ENCODE peak calls at places on chromosomes 4 and X, in four cellular contexts. Q is BJ, Y is neural progenitor cell, J is mucosa of descending colon. K is an unnamed sample.

GRCh38 chr4:177118596-177118995 is 191.1 kb upstream of the NEIL3 start:
- DNase-seq in Q (peak), Y (no peak), J (no peak), K (no peak)

GRCh38 chr4:88881227-88881569 is 175.8 kb downstream of the FAM13A start:
- DNase-seq in Q (no peak), Y (no peak), J (no peak), K (no peak)

GRCh38 chr4:185127021-185127925 is 15.8 kb upstream of the SLC25A4 start:
- DNase-seq in Q (no peak), Y (peak), J (no peak), K (peak)

GRCh38 chr4:77662396-77662795 is 56.8 kb downstream of the CXCL13 start:
- DNase-seq in Q (no peak), Y (no peak), J (no peak), K (no peak)

GRCh38 chr4:105666693-105667092 is 41.8 kb downstream of the INTS12 start:
- DNase-seq in Q (no peak), Y (peak), J (no peak), K (peak)

GRCh38 chr4:26452565-26453531 is 37.4 kb downstream of the CCKAR start:
- DNase-seq in Q (no peak), Y (no peak), J (no peak), K (no peak)

GRCh38 chr4:78432896-78433295 is 118.7 kb upstream of the ANXA3 start:
- DNase-seq in Q (peak), Y (peak), J (no peak), K (no peak)

GRCh38 chrX:44183329-44183728 is 160.1 kb downstream of the EFHC2 start:
- DNase-seq in Q (no peak), Y (no peak), J (no peak), K (no peak)

GRCh38 chr4:55635282-55635681 is 816 bp downstream of the NMU start:
- DNase-seq in Q (no peak), Y (peak), J (no peak), K (no peak)

GRCh38 chr4:55637272-55637820 is 1.2 kb upstream of the NMU start:
- DNase-seq in Q (no peak), Y (peak), J (no peak), K (no peak)

GRCh38 chr4:55634417-55635128 is 1.5 kb downstream of the NMU start:
- DNase-seq in Q (no peak), Y (no peak), J (no peak), K (no peak)

GRCh38 chr4:55636622-55636999 is 513 bp upstream of the NMU start:
- DNase-seq in Q (no peak), Y (peak), J (no peak), K (no peak)

DNA sequence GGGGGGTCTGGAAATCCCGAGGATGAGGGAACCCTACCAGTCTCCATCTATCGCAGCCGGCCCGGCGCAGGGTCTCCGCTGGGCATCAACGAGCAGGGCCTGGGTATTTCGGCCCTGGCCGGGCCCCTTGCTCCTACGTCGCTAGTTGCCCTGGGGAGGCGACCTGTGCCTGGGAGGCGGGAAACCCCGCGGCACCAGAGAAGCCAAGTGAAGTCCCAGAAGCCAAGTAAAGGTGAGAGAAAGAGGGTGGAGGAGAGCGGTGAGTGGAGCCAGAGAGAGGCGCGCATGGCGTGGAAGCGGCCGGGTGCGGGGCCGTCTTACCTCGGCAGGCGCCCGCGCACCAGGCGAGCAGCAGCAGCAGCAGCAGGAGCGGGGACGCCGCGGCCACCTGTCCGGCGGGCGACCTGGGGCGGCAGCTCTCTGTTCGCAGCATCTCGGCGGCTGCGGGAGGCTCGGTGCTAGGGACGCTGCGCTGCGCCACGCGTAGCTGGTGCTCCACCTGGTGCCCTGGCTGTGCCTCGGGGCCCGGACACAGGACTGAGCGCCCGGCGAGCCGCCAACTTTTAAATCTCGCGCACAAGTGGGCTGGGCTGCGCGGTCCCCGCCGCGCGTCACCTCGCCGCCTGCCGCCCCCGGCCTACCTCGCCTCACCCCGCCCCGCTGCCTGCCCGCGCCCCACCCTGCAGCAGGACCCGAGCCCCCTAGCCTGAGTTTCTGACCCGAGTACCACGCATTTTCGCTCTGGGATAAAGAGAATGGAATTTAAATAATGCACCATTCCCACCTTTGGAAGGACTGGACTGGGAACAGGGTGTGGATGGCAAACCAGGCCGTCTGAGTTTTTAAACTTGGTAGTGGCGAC is at the start of gene NMU:
- DNase-seq in Q (no peak), Y (peak), J (peak), K (peak)
- TF ChIP-seq CTCF in Q (no peak), Y (peak), J (no peak), K (peak)

DNA sequence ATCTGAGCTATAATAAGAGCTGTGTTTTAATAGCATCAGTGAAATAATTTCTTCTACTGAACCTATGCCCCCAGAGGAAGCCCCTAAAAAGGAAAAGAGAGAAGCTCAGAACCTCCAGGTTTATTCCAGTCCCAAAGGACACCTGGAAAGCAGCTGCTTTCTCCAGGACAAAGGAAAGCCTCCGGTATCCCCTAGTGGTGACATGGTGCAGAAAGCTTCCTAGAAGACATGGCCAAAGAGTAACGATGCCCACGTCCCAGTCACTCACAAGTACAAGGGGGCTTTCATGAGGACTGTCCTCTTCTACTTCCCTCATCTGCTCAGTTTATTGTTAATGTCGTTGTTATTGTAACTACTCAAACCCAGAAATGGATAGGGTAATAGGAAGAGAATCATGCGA is 343.9 kb downstream of the UNC5C start:
- DNase-seq in Q (no peak), Y (peak), J (no peak), K (no peak)
- TF ChIP-seq CTCF in Q (peak), Y (peak), J (no peak), K (no peak)

GRCh38 chr4:120871173-120871572 is 51.4 kb downstream of the PRDM5 start:
- DNase-seq in Q (no peak), Y (no peak), J (no peak), K (no peak)

GRCh38 chr4:120869511-120870278 is 52.8 kb downstream of the PRDM5 start:
- DNase-seq in Q (no peak), Y (no peak), J (no peak), K (no peak)

GRCh38 chr4:120873554-120873953 is 49.0 kb downstream of the PRDM5 start:
- DNase-seq in Q (no peak), Y (no peak), J (no peak), K (no peak)

GRCh38 chr4:120865985-120866384 is 56.5 kb downstream of the PRDM5 start:
- DNase-seq in Q (no peak), Y (peak), J (no peak), K (no peak)

GRCh38 chr4:120870279-120870673 is 52.2 kb downstream of the PRDM5 start:
- DNase-seq in Q (no peak), Y (peak), J (no peak), K (no peak)
- TF ChIP-seq CTCF in Q (no peak), Y (peak), J (no peak), K (no peak)

DNA sequence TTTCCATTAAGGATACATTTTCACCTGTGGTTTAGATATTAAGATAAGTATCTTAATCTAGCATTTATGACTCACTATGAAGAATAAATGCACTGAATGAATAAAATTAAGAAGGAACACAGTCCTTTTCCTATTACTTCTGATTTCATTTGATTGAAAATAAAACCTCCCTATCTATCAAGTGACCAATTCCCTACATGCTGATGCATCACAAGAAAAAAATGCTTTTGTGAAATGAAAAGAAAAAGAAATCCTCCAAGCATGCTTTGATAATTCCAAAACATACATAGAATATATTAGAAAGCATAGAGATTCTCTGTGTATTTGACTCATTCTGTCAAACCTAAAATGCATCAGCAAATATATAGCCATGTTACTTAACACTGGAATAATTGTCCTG is 37.1 kb downstream of the PCDH10 start:
- DNase-seq in Q (no peak), Y (no peak), J (no peak), K (no peak)
- TF ChIP-seq CTCF in Q (no peak), Y (no peak), J (no peak), K (no peak)

DNA sequence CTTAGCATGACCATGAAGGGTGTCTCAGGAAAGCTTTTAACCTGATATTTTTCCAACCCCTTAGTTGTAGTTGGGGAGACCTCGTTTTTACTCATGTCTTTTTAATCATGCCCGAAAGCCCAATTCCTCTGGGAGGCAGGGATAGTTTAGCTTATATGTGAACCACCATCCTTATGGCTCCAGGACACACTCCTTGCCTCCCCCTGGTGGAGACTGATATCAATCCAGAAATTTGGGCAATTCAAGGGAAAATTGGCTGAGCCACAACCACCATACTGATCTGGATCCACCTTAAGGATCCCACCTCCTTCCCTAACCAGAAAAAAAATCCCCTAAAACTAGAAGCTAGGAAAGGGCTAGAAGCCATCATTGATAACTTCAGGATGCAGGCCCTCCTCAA is 13.4 kb upstream of the COL25A1 start:
- DNase-seq in Q (no peak), Y (no peak), J (no peak), K (no peak)
- TF ChIP-seq CTCF in Q (peak), Y (no peak), J (no peak), K (no peak)

DNA sequence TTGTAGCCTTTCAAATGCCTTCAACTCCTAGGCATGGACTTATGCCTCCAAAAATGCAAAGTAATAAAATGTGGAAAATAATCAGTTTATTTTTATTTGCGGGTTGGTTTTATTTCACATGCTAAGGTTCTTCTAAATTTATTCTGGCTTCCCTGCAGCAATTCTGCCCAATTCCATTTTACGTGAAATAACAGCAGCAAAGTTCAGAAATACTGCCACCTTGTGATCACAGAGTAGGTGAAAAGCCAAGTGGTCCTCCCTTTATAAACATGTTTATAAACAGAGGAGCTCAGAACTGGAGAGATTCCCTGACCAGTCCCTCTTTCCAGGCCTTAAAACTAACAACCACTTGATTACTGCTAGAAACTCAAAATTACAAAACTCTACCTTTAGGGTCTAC is 14.7 kb upstream of the DCHS2 start:
- DNase-seq in Q (no peak), Y (peak), J (no peak), K (no peak)
- TF ChIP-seq CTCF in Q (peak), Y (peak), J (no peak), K (peak)

K was measured in GM13976.